ENCODE peak calls at places on chromosome 6, in six cellular contexts. One of them, this sample, is unnamed.
A peak's percentile ranks its signal among the peaks of the same experiment; 100 is the strongest.

GRCh38 chr6:164010446-164011071 is 596.0 kb downstream of the QKI start:
- DNase-seq in H1: no peak
- DNase-seq in IMR-90: no peak
- DNase-seq in H9: no peak
- DNase-seq in neuronal stem cell: no peak
- DNase-seq in mesenchymal stem cell: no peak
- DNase-seq in this sample: no peak

GRCh38 chr6:167756594-167756993 is 70.1 kb upstream of the AFDN start:
- DNase-seq in neuronal stem cell: no peak
- DNase-seq in IMR-90: no peak
- DNase-seq in mesenchymal stem cell: no peak
- DNase-seq in H1: no peak
- DNase-seq in H9: no peak
- DNase-seq in this sample: peak; percentile 3

GRCh38 chr6:146422789-146423188 is 120.8 kb upstream of the RAB32 start:
- DNase-seq in IMR-90: no peak
- DNase-seq in H1: no peak
- DNase-seq in mesenchymal stem cell: no peak
- DNase-seq in H9: no peak
- DNase-seq in neuronal stem cell: no peak
- DNase-seq in this sample: no peak

GRCh38 chr6:34792605-34793500 is 970 bp downstream of the BLTP3A start:
- DNase-seq in neuronal stem cell: peak; percentile 17
- DNase-seq in H9: peak; percentile 40
- DNase-seq in IMR-90: peak; percentile 55
- DNase-seq in H1: no peak
- DNase-seq in mesenchymal stem cell: peak; percentile 80
- DNase-seq in this sample: peak; percentile 48

GRCh38 chr6:138036955-138037592 is 70.1 kb downstream of the PERP start:
- DNase-seq in mesenchymal stem cell: no peak
- DNase-seq in H9: no peak
- DNase-seq in IMR-90: peak; percentile 12
- DNase-seq in H1: no peak
- DNase-seq in neuronal stem cell: no peak
- DNase-seq in this sample: no peak

GRCh38 chr6:109292420-109292819 is 89.8 kb downstream of the CD164 start:
- DNase-seq in IMR-90: no peak
- DNase-seq in H1: no peak
- DNase-seq in neuronal stem cell: no peak
- DNase-seq in mesenchymal stem cell: no peak
- DNase-seq in H9: peak; percentile 34
- DNase-seq in this sample: no peak

GRCh38 chr6:115882174-115882573 is 178.5 kb downstream of the FRK start:
- DNase-seq in neuronal stem cell: no peak
- DNase-seq in IMR-90: no peak
- DNase-seq in H9: no peak
- DNase-seq in mesenchymal stem cell: peak; percentile 5
- DNase-seq in H1: no peak
- DNase-seq in this sample: peak; percentile 33

GRCh38 chr6:48928937-48929336 is 534.1 kb downstream of the MMUT start:
- DNase-seq in mesenchymal stem cell: no peak
- DNase-seq in H1: no peak
- DNase-seq in H9: no peak
- DNase-seq in IMR-90: no peak
- DNase-seq in neuronal stem cell: no peak
- DNase-seq in this sample: no peak

GRCh38 chr6:36751091-36751490 is 53.5 kb downstream of the RAB44 start:
- DNase-seq in H9: no peak
- DNase-seq in mesenchymal stem cell: no peak
- DNase-seq in IMR-90: peak; percentile 10
- DNase-seq in H1: no peak
- DNase-seq in neuronal stem cell: no peak
- DNase-seq in this sample: no peak

DNA sequence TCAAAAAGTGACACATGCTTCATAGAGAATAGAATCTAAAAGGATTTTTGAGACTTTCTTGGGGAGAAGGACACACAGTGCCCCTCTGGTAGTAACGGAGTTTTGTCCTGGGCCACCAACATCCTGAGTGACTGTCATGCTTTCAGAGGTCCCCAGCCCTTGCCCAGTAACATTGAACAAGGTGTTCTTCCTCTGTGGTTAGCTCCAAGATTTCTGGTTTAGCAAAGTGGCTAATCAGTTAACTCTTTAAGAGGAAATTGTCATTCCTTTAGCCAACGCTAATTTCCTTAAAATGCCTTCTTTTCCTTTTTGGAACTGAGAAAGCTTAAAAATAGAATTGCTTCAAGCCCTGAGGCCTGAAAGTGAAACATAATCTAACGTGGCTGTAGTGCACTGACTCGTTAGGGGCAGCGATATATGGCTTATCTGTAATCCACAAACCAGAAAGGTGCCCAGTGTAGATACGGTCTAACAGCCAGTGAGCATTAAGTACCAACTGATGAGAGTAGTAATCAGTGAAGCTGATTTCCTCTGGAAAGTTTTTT is 7.8 kb downstream of the E2F3 start:
- DNase-seq in H1: no peak
- DNase-seq in mesenchymal stem cell: peak; percentile 26
- DNase-seq in IMR-90: no peak
- DNase-seq in neuronal stem cell: no peak
- DNase-seq in H9: no peak
- DNase-seq in this sample: no peak
- H4K91ac ChIP-seq in H1: no peak overlapping the region
- H4K91ac ChIP-seq in mesenchymal stem cell: no peak overlapping the region
- H4K91ac ChIP-seq in IMR-90: no peak overlapping the region
- H4K91ac ChIP-seq in neuronal stem cell: no peak overlapping the region
- H4K91ac ChIP-seq in H9: no peak overlapping the region
- H4K91ac ChIP-seq in this sample: no peak overlapping the region

GRCh38 chr6:157270916-157271315 is 52.4 kb downstream of the TMEM242 start:
- DNase-seq in mesenchymal stem cell: no peak
- DNase-seq in H9: no peak
- DNase-seq in IMR-90: no peak
- DNase-seq in H1: no peak
- DNase-seq in neuronal stem cell: no peak
- DNase-seq in this sample: no peak

GRCh38 chr6:157271441-157271840 is 51.9 kb downstream of the TMEM242 start:
- DNase-seq in H9: no peak
- DNase-seq in IMR-90: no peak
- DNase-seq in mesenchymal stem cell: no peak
- DNase-seq in H1: no peak
- DNase-seq in neuronal stem cell: no peak
- DNase-seq in this sample: no peak

GRCh38 chr6:157269261-157269794 is 54.0 kb downstream of the TMEM242 start:
- DNase-seq in mesenchymal stem cell: peak; percentile 18
- DNase-seq in IMR-90: peak; percentile 60
- DNase-seq in neuronal stem cell: no peak
- DNase-seq in H1: no peak
- DNase-seq in H9: peak; percentile 24
- DNase-seq in this sample: no peak

GRCh38 chr6:157268835-157269234 is 54.5 kb downstream of the TMEM242 start:
- DNase-seq in H9: peak; percentile 16
- DNase-seq in H1: no peak
- DNase-seq in neuronal stem cell: no peak
- DNase-seq in IMR-90: no peak
- DNase-seq in mesenchymal stem cell: no peak
- DNase-seq in this sample: no peak

GRCh38 chr6:157270308-157270707 is 53.0 kb downstream of the TMEM242 start:
- DNase-seq in H9: peak; percentile 8
- DNase-seq in neuronal stem cell: no peak
- DNase-seq in mesenchymal stem cell: no peak
- DNase-seq in IMR-90: no peak
- DNase-seq in H1: no peak
- DNase-seq in this sample: no peak
- H2BK120ac ChIP-seq in H9: no peak overlapping the region
- H2BK120ac ChIP-seq in neuronal stem cell: no peak overlapping the region
- H2BK120ac ChIP-seq in mesenchymal stem cell: no peak overlapping the region
- H2BK120ac ChIP-seq in IMR-90: no peak overlapping the region
- H2BK120ac ChIP-seq in H1: no peak overlapping the region
- H2BK120ac ChIP-seq in this sample: no peak overlapping the region

DNA sequence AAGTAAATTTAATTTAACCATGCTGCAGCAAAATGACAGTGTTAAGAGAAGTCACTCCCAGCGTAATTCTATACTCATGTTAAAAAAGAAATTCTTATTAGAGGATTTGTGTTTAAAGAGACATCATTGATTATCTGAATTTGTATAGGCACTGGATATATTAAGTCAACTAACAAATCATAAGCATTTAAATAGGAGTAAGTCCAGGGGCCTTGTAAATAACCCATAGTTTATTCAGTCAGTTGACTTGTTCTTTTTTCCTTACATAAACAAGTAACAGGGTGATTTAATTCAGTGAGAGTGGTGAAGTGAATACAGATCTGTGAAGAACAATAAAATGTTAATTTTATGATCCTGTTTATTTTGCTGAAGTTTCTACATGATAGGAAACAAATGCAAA is 22.4 kb downstream of the LYRM4 start:
- DNase-seq in H9: no peak
- DNase-seq in IMR-90: no peak
- DNase-seq in H1: no peak
- DNase-seq in mesenchymal stem cell: no peak
- DNase-seq in neuronal stem cell: no peak
- DNase-seq in this sample: no peak
- H4K91ac ChIP-seq in H9: no peak overlapping the region
- H4K91ac ChIP-seq in IMR-90: no peak overlapping the region
- H4K91ac ChIP-seq in H1: no peak overlapping the region
- H4K91ac ChIP-seq in mesenchymal stem cell: no peak overlapping the region
- H4K91ac ChIP-seq in neuronal stem cell: no peak overlapping the region
- H4K91ac ChIP-seq in this sample: no peak overlapping the region

DNA sequence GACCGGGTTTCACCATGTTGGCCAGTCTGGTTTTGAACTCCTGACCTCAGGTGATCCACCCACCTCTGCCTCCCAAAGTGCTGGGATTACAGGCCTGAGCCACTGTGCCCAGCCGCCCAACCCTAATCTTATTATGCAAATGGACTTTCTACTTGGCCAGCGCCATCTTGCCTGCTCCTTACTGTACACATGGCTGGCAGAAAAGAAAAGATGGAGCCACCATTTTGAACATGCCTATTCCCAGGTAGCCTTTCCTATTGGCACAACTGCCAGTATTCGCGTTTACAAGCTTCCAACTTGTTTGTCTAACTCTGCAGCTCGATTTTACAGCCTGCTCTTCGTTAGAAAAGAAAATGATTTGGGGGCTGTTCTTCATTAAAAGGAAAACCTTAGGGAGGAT is 84.3 kb downstream of the WDR27 start:
- DNase-seq in mesenchymal stem cell: no peak
- DNase-seq in neuronal stem cell: no peak
- DNase-seq in H9: no peak
- DNase-seq in H1: no peak
- DNase-seq in IMR-90: no peak
- DNase-seq in this sample: no peak
- H2BK120ac ChIP-seq in mesenchymal stem cell: no peak overlapping the region
- H2BK120ac ChIP-seq in neuronal stem cell: no peak overlapping the region
- H2BK120ac ChIP-seq in H9: no peak overlapping the region
- H2BK120ac ChIP-seq in H1: no peak overlapping the region
- H2BK120ac ChIP-seq in IMR-90: peak overlapping the region; percentile 45
- H2BK120ac ChIP-seq in this sample: no peak overlapping the region

This sample was measured in trophoblast cell.